ENCODE peak calls at places on chromosomes 3 and 15, in ten cellular contexts. Z is NCI-H2081; H is caudate nucleus; B is activated T-cell treated with anti-CD3 and anti-CD28 coated beads, Interleukin-2, amount 50 U/mL, for 72 hours; S is HT-29; A is stimulated activated CD8-positive, alpha-beta memory T cell treated with anti-CD3 and anti-CD28 coated beads, Interleukin-12 subunit alpha, Interleukin-12 subunit beta, amount 100 ng/mL, for 4 hours; G is foreskin keratinocyte; X is mesenchymal stem cell; D is body of pancreas; R is LHCN-M2. K is an unnamed sample.

GRCh38 chr3:44992555-44993470 is 16.8 kb downstream of the EXOSC7 start:
- DNase-seq in Z (no peak), H (no peak), B (no peak), S (peak; percentile 40), A (no peak), G (peak; percentile 94), X (peak; percentile 47), D (peak; percentile 16), R (peak; percentile 34), K (no peak)

GRCh38 chr3:33918357-33918756 is 119.9 kb downstream of the PDCD6IP start:
- DNase-seq in Z (no peak), H (no peak), B (no peak), S (no peak), A (no peak), G (no peak), X (no peak), D (no peak), R (peak; percentile 14), K (no peak)

GRCh38 chr3:65851827-65852226 is 186.9 kb downstream of the MAGI1 start:
- DNase-seq in Z (no peak), H (no peak), B (no peak), S (no peak), A (no peak), G (peak; percentile 66), X (no peak), D (no peak), R (no peak), K (no peak)

GRCh38 chr3:25594007-25594502 is 70.7 kb downstream of the TOP2B start:
- DNase-seq in Z (peak; percentile 58), H (no peak), B (peak; percentile 29), S (peak; percentile 52), A (no peak), G (no peak), X (peak; percentile 86), D (no peak), R (peak; percentile 76), K (no peak)

GRCh38 chr3:16500093-16500492 is 13.4 kb downstream of the RFTN1 start:
- DNase-seq in Z (no peak), H (no peak), B (no peak), S (no peak), A (no peak), G (no peak), X (no peak), D (no peak), R (no peak), K (no peak)

GRCh38 chr3:116154389-116154788 is 290.9 kb downstream of the LSAMP start:
- DNase-seq in Z (no peak), H (no peak), B (no peak), S (no peak), A (no peak), G (no peak), X (no peak), D (no peak), R (no peak), K (no peak)

GRCh38 chr3:33612641-33613040 is 105.4 kb downstream of the CLASP2 start:
- DNase-seq in Z (no peak), H (no peak), B (no peak), S (no peak), A (no peak), G (no peak), X (peak; percentile 2), D (no peak), R (no peak), K (no peak)

GRCh38 chr3:39960515-39961403 is 151.3 kb downstream of the MYRIP start:
- DNase-seq in Z (no peak), H (no peak), B (no peak), S (no peak), A (no peak), G (no peak), X (no peak), D (no peak), R (no peak), K (no peak)

GRCh38 chr3:190375250-190375649 is 12.7 kb upstream of the CLDN16 start:
- DNase-seq in Z (no peak), H (no peak), B (no peak), S (no peak), A (no peak), G (no peak), X (no peak), D (no peak), R (no peak), K (no peak)

GRCh38 chr3:88019024-88019423 is 39.8 kb downstream of the CGGBP1 start:
- DNase-seq in Z (no peak), H (no peak), B (no peak), S (no peak), A (no peak), G (no peak), X (no peak), D (no peak), R (no peak), K (no peak)

GRCh38 chr3:171129827-171130226 is 103.3 kb upstream of the SLC2A2 start:
- DNase-seq in Z (no peak), H (no peak), B (no peak), S (no peak), A (no peak), G (no peak), X (peak; percentile 18), D (no peak), R (peak; percentile 55), K (no peak)

GRCh38 chr3:98906230-98906629 is 4.7 kb upstream of the DCBLD2 start:
- DNase-seq in Z (no peak), H (no peak), B (no peak), S (no peak), A (no peak), G (peak; percentile 44), X (peak; percentile 30), D (no peak), R (peak; percentile 93), K (no peak)

GRCh38 chr15:90075420-90076289 is 26.6 kb downstream of the IDH2 start:
- DNase-seq in Z (no peak), H (peak; percentile 15), B (peak; percentile 56), S (peak; percentile 69), A (no peak), G (peak; percentile 92), X (no peak), D (peak; percentile 88), R (peak; percentile 53), K (peak; percentile 8)

GRCh38 chr15:78168591-78168990 is 19.4 kb downstream of the IDH3A start:
- DNase-seq in Z (no peak), H (no peak), B (no peak), S (no peak), A (no peak), G (no peak), X (no peak), D (no peak), R (no peak), K (no peak)

K was measured in left lung.